ENCODE peak calls at places on chromosome 6, in seven cellular contexts. One of them, this sample, is unnamed.

GRCh38 chr6:41073968-41074691 is 1.4 kb downstream of the NFYA start:
- DNase-seq in Calu3: no peak
- DNase-seq in GM13977: no peak
- DNase-seq in lung: no peak
- DNase-seq in GM04504: no peak
- DNase-seq in NCI-H1417: peak; percentile 76
- DNase-seq in AG08395: no peak
- DNase-seq in this sample: no peak

GRCh38 chr6:16596890-16597331 is 164.3 kb downstream of the ATXN1 start:
- DNase-seq in Calu3: no peak
- DNase-seq in GM13977: no peak
- DNase-seq in lung: no peak
- DNase-seq in GM04504: no peak
- DNase-seq in NCI-H1417: no peak
- DNase-seq in AG08395: no peak
- DNase-seq in this sample: no peak

GRCh38 chr6:38989064-38989463 is 59.5 kb upstream of the GLP1R start:
- DNase-seq in Calu3: no peak
- DNase-seq in GM13977: no peak
- DNase-seq in lung: no peak
- DNase-seq in GM04504: no peak
- DNase-seq in NCI-H1417: peak; percentile 17
- DNase-seq in AG08395: no peak
- DNase-seq in this sample: no peak

GRCh38 chr6:83741089-83741488 is 32.2 kb upstream of the SNAP91 start:
- DNase-seq in Calu3: no peak
- DNase-seq in GM13977: no peak
- DNase-seq in lung: no peak
- DNase-seq in GM04504: no peak
- DNase-seq in NCI-H1417: no peak
- DNase-seq in AG08395: no peak
- DNase-seq in this sample: no peak

GRCh38 chr6:47670851-47671250 is 27.5 kb upstream of the ADGRF4 start:
- DNase-seq in Calu3: no peak
- DNase-seq in GM13977: no peak
- DNase-seq in lung: no peak
- DNase-seq in GM04504: no peak
- DNase-seq in NCI-H1417: peak; percentile 3
- DNase-seq in AG08395: no peak
- DNase-seq in this sample: no peak

GRCh38 chr6:73157870-73158269 is 67.4 kb downstream of the KHDC1L start:
- DNase-seq in Calu3: no peak
- DNase-seq in GM13977: no peak
- DNase-seq in lung: no peak
- DNase-seq in GM04504: no peak
- DNase-seq in NCI-H1417: no peak
- DNase-seq in AG08395: no peak
- DNase-seq in this sample: no peak

GRCh38 chr6:155201461-155202226 is 62.2 kb upstream of the CLDN20 start:
- DNase-seq in Calu3: no peak
- DNase-seq in GM13977: peak; percentile 34
- DNase-seq in lung: no peak
- DNase-seq in GM04504: peak; percentile 72
- DNase-seq in NCI-H1417: peak; percentile 97
- DNase-seq in AG08395: peak; percentile 56
- DNase-seq in this sample: no peak

GRCh38 chr6:154161689-154162088 is 122.6 kb downstream of the OPRM1 start:
- DNase-seq in Calu3: no peak
- DNase-seq in GM13977: peak; percentile 27
- DNase-seq in lung: no peak
- DNase-seq in GM04504: no peak
- DNase-seq in NCI-H1417: no peak
- DNase-seq in AG08395: no peak
- DNase-seq in this sample: no peak

GRCh38 chr6:36149436-36149835 is 19.1 kb downstream of the MAPK13 start:
- DNase-seq in Calu3: no peak
- DNase-seq in GM13977: no peak
- DNase-seq in lung: no peak
- DNase-seq in GM04504: no peak
- DNase-seq in NCI-H1417: no peak
- DNase-seq in AG08395: no peak
- DNase-seq in this sample: no peak

GRCh38 chr6:25175216-25175615 is 104.0 kb upstream of the CARMIL1 start:
- DNase-seq in Calu3: peak; percentile 81
- DNase-seq in GM13977: no peak
- DNase-seq in lung: no peak
- DNase-seq in GM04504: no peak
- DNase-seq in NCI-H1417: no peak
- DNase-seq in AG08395: no peak
- DNase-seq in this sample: no peak

GRCh38 chr6:7489376-7489775 is 52.1 kb upstream of the DSP start:
- DNase-seq in Calu3: no peak
- DNase-seq in GM13977: no peak
- DNase-seq in lung: no peak
- DNase-seq in GM04504: no peak
- DNase-seq in NCI-H1417: peak; percentile 85
- DNase-seq in AG08395: no peak
- DNase-seq in this sample: no peak

GRCh38 chr6:87661503-87661902 is 40.5 kb downstream of the AKIRIN2 start:
- DNase-seq in Calu3: no peak
- DNase-seq in GM13977: no peak
- DNase-seq in lung: no peak
- DNase-seq in GM04504: no peak
- DNase-seq in NCI-H1417: no peak
- DNase-seq in AG08395: peak; percentile 6
- DNase-seq in this sample: no peak

GRCh38 chr6:169112483-169113320 is 140.9 kb downstream of the THBS2 start:
- DNase-seq in Calu3: no peak
- DNase-seq in GM13977: no peak
- DNase-seq in lung: no peak
- DNase-seq in GM04504: no peak
- DNase-seq in NCI-H1417: no peak
- DNase-seq in AG08395: no peak
- DNase-seq in this sample: no peak

GRCh38 chr6:68144667-68145066 is 490.4 kb upstream of the ADGRB3 start:
- DNase-seq in Calu3: no peak
- DNase-seq in GM13977: no peak
- DNase-seq in lung: no peak
- DNase-seq in GM04504: no peak
- DNase-seq in NCI-H1417: no peak
- DNase-seq in AG08395: no peak
- DNase-seq in this sample: no peak

This sample was measured in thyroid gland.